ENCODE peak calls at places on chromosomes 5 and 9, in five cellular contexts. L is heart left ventricle; B is progenitor cell of endocrine pancreas; M is tibial nerve; N is activated CD8-positive, alpha-beta T cell treated with anti-CD3 and anti-CD28 coated beads for 36 hours. X is an unnamed sample.

GRCh38 chr5:124783794-124784193 is 37.4 kb upstream of the ZNF608 start:
- DNase-seq in L (no peak), B (no peak), M (no peak), N (no peak), X (no peak)

GRCh38 chr9:5326893-5327548 is 12.7 kb downstream of the RLN1 start:
- DNase-seq in L (no peak), B (peak; percentile 66), M (no peak), N (peak; percentile 68), X (no peak)

GRCh38 chr5:104126980-104127379 is 564.4 kb upstream of the NUDT12 start:
- DNase-seq in L (no peak), B (no peak), M (no peak), N (no peak), X (no peak)

GRCh38 chr9:89807101-89807395 is 202.2 kb downstream of the GADD45G start:
- DNase-seq in L (no peak), B (no peak), M (no peak), N (no peak), X (no peak)

GRCh38 chr5:176780071-176780850 is 30.1 kb upstream of the UNC5A start:
- DNase-seq in L (no peak), B (no peak), M (no peak), N (no peak), X (no peak)

GRCh38 chr5:123856736-123857135 is 344.8 kb downstream of the CSNK1G3 start:
- DNase-seq in L (no peak), B (no peak), M (no peak), N (no peak), X (no peak)

GRCh38 chr5:54087436-54087835 is 222.9 kb downstream of the ARL15 start:
- DNase-seq in L (no peak), B (no peak), M (no peak), N (no peak), X (no peak)

GRCh38 chr9:127397722-127398647 is 1.0 kb downstream of the SLC2A8 start:
- DNase-seq in L (peak; percentile 51), B (peak; percentile 53), M (no peak), N (peak; percentile 36), X (no peak)

GRCh38 chr5:6827815-6828214 is 114.6 kb downstream of the TENT4A start:
- DNase-seq in L (no peak), B (no peak), M (no peak), N (peak; percentile 65), X (no peak)

GRCh38 chr5:57863661-57864060 is 381.1 kb upstream of the ACTBL2 start:
- DNase-seq in L (no peak), B (no peak), M (no peak), N (no peak), X (no peak)

GRCh38 chr5:171907731-171908343 is 98.6 kb downstream of the FBXW11 start:
- DNase-seq in L (peak; percentile 49), B (peak; percentile 36), M (peak; percentile 61), N (peak; percentile 67), X (no peak)

GRCh38 chr5:93079046-93079445 is 502.0 kb downstream of the NR2F1-AS1 start:
- DNase-seq in L (no peak), B (no peak), M (no peak), N (no peak), X (no peak)

GRCh38 chr9:16410601-16411285 is 459.7 kb downstream of the BNC2 start:
- DNase-seq in L (no peak), B (no peak), M (no peak), N (no peak), X (no peak)

GRCh38 chr5:179268966-179269693 is 76.1 kb downstream of the ADAMTS2 start:
- DNase-seq in L (peak; percentile 9), B (no peak), M (no peak), N (no peak), X (no peak)

GRCh38 chr5:50958852-50959457 is 292.5 kb downstream of the PARP8 start:
- DNase-seq in L (no peak), B (no peak), M (peak; percentile 60), N (no peak), X (no peak)

GRCh38 chr5:36458746-36459145 is 147.7 kb upstream of the SLC1A3 start:
- DNase-seq in L (no peak), B (no peak), M (no peak), N (no peak), X (no peak)

GRCh38 chr5:168047043-168047668 is 244.3 kb upstream of the WWC1 start:
- DNase-seq in L (no peak), B (peak; percentile 24), M (no peak), N (peak; percentile 11), X (peak; percentile 43)

GRCh38 chr5:164359931-164360290 is 854.5 kb downstream of the MAT2B start:
- DNase-seq in L (no peak), B (no peak), M (no peak), N (no peak), X (no peak)

GRCh38 chr5:138737494-138738265 is 15.5 kb upstream of the CTNNA1 start:
- DNase-seq in L (no peak), B (no peak), M (no peak), N (no peak), X (no peak)

GRCh38 chr9:73129941-73130695 is 21.5 kb upstream of the ANXA1 start:
- DNase-seq in L (no peak), B (no peak), M (no peak), N (no peak), X (no peak)

GRCh38 chr9:88852794-88853193 is 138.5 kb upstream of the S1PR3 start:
- DNase-seq in L (peak; percentile 39), B (no peak), M (peak; percentile 39), N (no peak), X (no peak)

GRCh38 chr5:140075371-140075770 is 32.3 kb upstream of the NRG2 start:
- DNase-seq in L (no peak), B (no peak), M (no peak), N (no peak), X (no peak)
- TF ChIP-seq CTCF in L (peak; percentile 36), B (no peak), M (no peak), N (no peak), X (peak; percentile 13)

GRCh38 chr9:122950263-122950662 is 9.4 kb downstream of the RABGAP1 start:
- DNase-seq in L (no peak), B (no peak), M (no peak), N (no peak), X (no peak)

GRCh38 chr9:122949696-122950095 is 8.9 kb downstream of the RABGAP1 start:
- DNase-seq in L (no peak), B (no peak), M (no peak), N (no peak), X (no peak)

GRCh38 chr9:122951056-122951455 is 10.2 kb downstream of the RABGAP1 start:
- DNase-seq in L (no peak), B (no peak), M (no peak), N (no peak), X (no peak)

GRCh38 chr9:122946486-122947003 is 5.7 kb downstream of the RABGAP1 start:
- DNase-seq in L (no peak), B (no peak), M (no peak), N (no peak), X (no peak)

DNA sequence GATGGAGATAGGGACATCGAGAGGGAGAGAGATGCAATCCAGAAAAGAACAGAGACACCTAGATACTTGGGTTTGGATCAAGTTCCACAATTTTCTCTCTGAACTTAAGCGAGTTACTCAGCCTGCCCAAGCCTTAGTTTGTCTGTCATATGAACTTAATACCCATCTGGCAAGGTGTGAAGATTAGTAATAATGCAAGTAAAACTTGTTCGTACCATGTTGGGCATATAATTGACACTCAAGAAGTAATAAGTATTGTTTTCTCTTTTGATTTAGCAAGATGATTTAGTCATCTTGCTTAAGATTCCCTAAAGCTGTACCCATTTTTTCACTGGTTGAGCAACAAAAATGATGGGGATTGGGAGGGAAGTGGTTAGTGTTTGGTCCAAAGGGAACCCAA is 7.5 kb downstream of the RABGAP1 start:
- DNase-seq in L (no peak), B (no peak), M (no peak), N (peak; percentile 8), X (no peak)
- TF ChIP-seq CTCF in L (no peak), B (no peak), M (no peak), N (no peak), X (no peak)

DNA sequence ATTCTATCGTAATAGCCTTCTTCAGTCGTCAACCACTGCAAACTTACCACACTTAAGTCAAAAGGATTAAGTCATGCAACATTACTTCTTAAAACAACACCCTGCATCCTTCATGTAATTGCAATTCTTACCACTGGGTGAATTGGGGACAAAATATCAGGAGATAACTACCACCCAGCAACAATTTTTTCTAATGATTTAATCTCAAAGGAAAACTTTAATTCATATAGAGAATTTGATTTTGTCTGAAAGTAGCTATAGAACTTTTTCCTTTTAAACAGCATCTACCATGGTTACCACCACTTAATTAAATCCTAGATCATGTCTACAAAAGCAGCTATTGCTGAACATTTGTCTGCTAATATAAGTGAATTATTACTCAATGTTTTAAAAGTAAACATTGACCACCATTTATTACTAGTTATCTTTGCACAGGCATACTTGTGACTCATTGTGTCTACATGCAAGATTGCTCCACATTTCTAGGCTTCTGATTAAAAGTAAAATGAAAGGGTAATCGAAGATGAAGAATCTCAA is 10.5 kb downstream of the MLLT3 start:
- DNase-seq in L (no peak), B (no peak), M (no peak), N (no peak), X (no peak)
- TF ChIP-seq CTCF in L (peak; percentile 36), B (peak; percentile 48), M (peak; percentile 16), N (peak; percentile 60), X (no peak)

DNA sequence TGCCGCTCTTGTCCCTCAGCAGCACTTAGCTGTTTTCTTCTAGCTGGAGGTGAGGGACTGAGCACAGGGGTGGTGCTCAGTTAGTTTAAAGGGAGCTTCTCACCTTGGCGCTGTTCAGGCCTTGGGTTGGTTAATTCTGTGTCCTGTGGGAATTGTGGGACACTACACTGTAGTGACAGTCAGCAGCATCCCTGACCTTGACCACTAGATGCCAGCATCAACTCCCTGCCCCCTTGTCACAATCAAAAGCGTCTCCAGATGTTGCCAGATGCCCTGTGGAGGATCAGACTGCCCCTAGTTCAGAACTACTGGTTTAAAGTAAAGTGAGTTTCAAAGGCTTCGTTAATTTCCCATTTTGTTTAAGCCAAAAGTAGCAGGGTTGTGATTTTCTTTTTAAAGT is 65.5 kb upstream of the DMRT3 start:
- DNase-seq in L (no peak), B (no peak), M (no peak), N (no peak), X (no peak)
- TF ChIP-seq CTCF in L (no peak), B (no peak), M (no peak), N (no peak), X (no peak)

GRCh38 chr9:96519095-96519494 is 69.1 kb downstream of the HABP4 start:
- DNase-seq in L (no peak), B (no peak), M (no peak), N (no peak), X (no peak)
- TF ChIP-seq CTCF in L (no peak), B (no peak), M (no peak), N (no peak), X (no peak)

GRCh38 chr5:59923465-59923864 is 29.9 kb upstream of the PDE4D start:
- DNase-seq in L (no peak), B (no peak), M (no peak), N (no peak), X (no peak)
- TF ChIP-seq CTCF in L (peak; percentile 14), B (no peak), M (no peak), N (no peak), X (peak; percentile 11)